ENCODE peak calls at places on chromosomes 3 and 15, in six cellular contexts. Q is C1 segment of cervical spinal cord, B is psoas muscle, O is hepatocyte, W is HuH-7, A is ELF-1. L is an unnamed sample.

GRCh38 chr15:33069161-33069560 is 125.4 kb downstream of the FMN1 start:
- DNase-seq in O (no peak), Q (no peak), A (peak; percentile 55), W (no peak), B (no peak), L (no peak)

GRCh38 chr15:63107895-63108546 is 13.6 kb upstream of the LACTB start:
- DNase-seq in O (peak; percentile 71), A (no peak), W (peak; percentile 58), Q (no peak), B (no peak), L (peak; percentile 98)

GRCh38 chr3:165895919-165896318 is 58.7 kb upstream of the BCHE start:
- DNase-seq in A (peak; percentile 27), W (no peak), B (no peak), Q (no peak), O (peak; percentile 48), L (peak; percentile 37)

GRCh38 chr3:99666201-99666600 is 27.8 kb downstream of the COL8A1 start:
- DNase-seq in O (no peak), Q (no peak), A (no peak), W (no peak), B (no peak), L (no peak)

GRCh38 chr3:50138266-50139230 is 16.6 kb upstream of the SEMA3F start:
- DNase-seq in W (no peak), B (no peak), O (peak; percentile 53), Q (no peak), A (no peak), L (no peak)

GRCh38 chr15:26852980-26853379 is 13.9 kb upstream of the GABRA5 start:
- DNase-seq in B (no peak), O (no peak), W (no peak), A (no peak), Q (no peak), L (no peak)

GRCh38 chr15:25176991-25177954 is 222.5 kb downstream of the SNRPN start:
- DNase-seq in W (no peak), O (peak; percentile 2), Q (no peak), A (no peak), B (peak; percentile 6), L (no peak)

GRCh38 chr3:128991355-128991895 is 2.5 kb downstream of the CFAP92 start:
- DNase-seq in O (no peak), B (no peak), Q (no peak), W (no peak), A (no peak), L (no peak)

GRCh38 chr3:111596328-111596727 is 1.2 kb upstream of the ZBED2 start:
- DNase-seq in A (no peak), Q (no peak), O (no peak), B (no peak), W (no peak), L (no peak)

GRCh38 chr3:27095588-27096222 is 273.5 kb downstream of the NEK10 start:
- DNase-seq in O (no peak), A (no peak), B (no peak), Q (no peak), W (peak; percentile 12), L (no peak)

GRCh38 chr15:90931737-90932659 is at the start of gene HDDC3:
- DNase-seq in A (peak; percentile 95), B (peak; percentile 95), W (peak; percentile 97), O (peak; percentile 94), Q (peak; percentile 25), L (peak; percentile 86)

GRCh38 chr3:15292765-15293522 is 39.4 kb downstream of the SH3BP5 start:
- DNase-seq in A (peak; percentile 67), B (peak; percentile 71), O (no peak), W (no peak), Q (no peak), L (no peak)

GRCh38 chr15:28892789-28893610 is 7.2 kb downstream of the APBA2 start:
- DNase-seq in O (no peak), A (peak; percentile 18), Q (no peak), W (no peak), B (no peak), L (no peak)

GRCh38 chr15:98673133-98673532 is 24.8 kb downstream of the IGF1R start:
- DNase-seq in A (no peak), B (no peak), Q (no peak), O (no peak), W (no peak), L (peak; percentile 43)

GRCh38 chr15:89812126-89812846 is 2.4 kb downstream of the ANPEP start:
- DNase-seq in O (no peak), A (no peak), Q (no peak), B (peak; percentile 66), W (peak; percentile 54), L (peak; percentile 56)

L was measured in HepG2.